ENCODE peak calls at places on chromosomes 2 and 18, in four cellular contexts. T is lower lobe of right lung, I is WTC11, R is epithelial cell of esophagus. K is an unnamed sample.

GRCh38 chr2:240906141-240906910 is at the start of gene CROCC2:
- DNase-seq in R (no peak), I (no peak), T (peak), K (no peak)

GRCh38 chr2:56133931-56134629 is 49.7 kb upstream of the CCDC85A start:
- DNase-seq in R (no peak), I (no peak), T (no peak), K (no peak)

GRCh38 chr2:85999131-85999831 is 106.4 kb downstream of the POLR1A start:
- DNase-seq in I (no peak), R (peak), T (no peak), K (no peak)

GRCh38 chr2:232779935-232780334 is 3.6 kb upstream of the KCNJ13 start:
- DNase-seq in T (no peak), R (no peak), I (no peak), K (no peak)

GRCh38 chr18:41936471-41937134 is 18.4 kb upstream of the PIK3C3 start:
- DNase-seq in T (no peak), R (no peak), I (no peak), K (no peak)

GRCh38 chr2:104444392-104444791 is 409.5 kb upstream of the POU3F3 start:
- DNase-seq in I (no peak), T (no peak), R (no peak), K (no peak)

GRCh38 chr2:10310489-10310888 is 7.8 kb downstream of the HPCAL1 start:
- DNase-seq in R (no peak), T (no peak), I (no peak), K (no peak)

GRCh38 chr18:42157420-42157819 is 202.4 kb downstream of the PIK3C3 start:
- DNase-seq in R (no peak), T (no peak), I (no peak), K (no peak)

GRCh38 chr2:164896634-164897033 is 55.0 kb upstream of the COBLL1 start:
- DNase-seq in T (no peak), R (peak), I (no peak), K (no peak)

GRCh38 chr2:3242747-3243369 is 134.8 kb downstream of the EIPR1 start:
- DNase-seq in R (no peak), I (no peak), T (no peak), K (no peak)

GRCh38 chr18:75110846-75111415 is 98.0 kb downstream of the PTGR3 start:
- DNase-seq in T (no peak), I (no peak), R (no peak), K (no peak)

GRCh38 chr18:37266290-37266689 is 299.3 kb downstream of the CELF4 start:
- DNase-seq in I (peak), T (no peak), R (no peak), K (no peak)

GRCh38 chr2:210537021-210537650 is 19.3 kb upstream of the CPS1 start:
- DNase-seq in R (no peak), T (no peak), I (no peak), K (no peak)

GRCh38 chr2:25305809-25306208 is 35.9 kb downstream of the DNMT3A start:
- DNase-seq in R (peak), T (no peak), I (no peak), K (peak)

GRCh38 chr2:11703700-11704099 is 33.7 kb upstream of the NTSR2 start:
- DNase-seq in T (no peak), I (no peak), R (peak), K (no peak)

GRCh38 chr2:172698041-172698863 is 37.4 kb upstream of the RAPGEF4 start:
- DNase-seq in R (peak), T (no peak), I (no peak), K (no peak)

GRCh38 chr2:216596234-216596985 is 36.8 kb upstream of the IGFBP2 start:
- DNase-seq in T (no peak), I (no peak), R (no peak), K (no peak)

GRCh38 chr2:64283641-64284371 is 139.6 kb upstream of the PELI1 start:
- DNase-seq in I (no peak), T (no peak), R (no peak), K (no peak)

GRCh38 chr2:206562375-206562774 is 79.9 kb upstream of the FAM237A start:
- DNase-seq in T (no peak), R (no peak), I (no peak), K (no peak)
- TF ChIP-seq CTCF in T (no peak), R (no peak), I (no peak), K (no peak)

GRCh38 chr2:69911985-69912563 is 2.8 kb upstream of the MXD1 start:
- DNase-seq in R (peak), T (no peak), I (no peak), K (no peak)

GRCh38 chr2:69917854-69918253 is 2.9 kb downstream of the MXD1 start:
- DNase-seq in R (peak), T (no peak), I (no peak), K (no peak)

GRCh38 chr2:69916151-69916550 is 1.2 kb downstream of the MXD1 start:
- DNase-seq in T (no peak), I (no peak), R (no peak), K (no peak)

GRCh38 chr2:69915050-69915945 is at the start of gene MXD1:
- DNase-seq in I (peak), T (peak), R (peak), K (no peak)

GRCh38 chr2:69914235-69915049 is 467 bp upstream of the MXD1 start:
- DNase-seq in T (peak), I (peak), R (peak), K (peak)
- TF ChIP-seq CTCF in T (peak), I (no peak), R (no peak), K (no peak)

GRCh38 chr2:70767699-70768584 is at the start of gene ADD2:
- DNase-seq in I (peak), T (peak), R (peak), K (peak)
- TF ChIP-seq CTCF in I (peak), T (peak), R (no peak), K (no peak)

GRCh38 chr2:20682166-20682565 is 15.2 kb downstream of the GDF7 start:
- DNase-seq in I (no peak), R (no peak), T (no peak), K (no peak)
- TF ChIP-seq CTCF in I (peak), R (peak), T (peak), K (peak)

DNA sequence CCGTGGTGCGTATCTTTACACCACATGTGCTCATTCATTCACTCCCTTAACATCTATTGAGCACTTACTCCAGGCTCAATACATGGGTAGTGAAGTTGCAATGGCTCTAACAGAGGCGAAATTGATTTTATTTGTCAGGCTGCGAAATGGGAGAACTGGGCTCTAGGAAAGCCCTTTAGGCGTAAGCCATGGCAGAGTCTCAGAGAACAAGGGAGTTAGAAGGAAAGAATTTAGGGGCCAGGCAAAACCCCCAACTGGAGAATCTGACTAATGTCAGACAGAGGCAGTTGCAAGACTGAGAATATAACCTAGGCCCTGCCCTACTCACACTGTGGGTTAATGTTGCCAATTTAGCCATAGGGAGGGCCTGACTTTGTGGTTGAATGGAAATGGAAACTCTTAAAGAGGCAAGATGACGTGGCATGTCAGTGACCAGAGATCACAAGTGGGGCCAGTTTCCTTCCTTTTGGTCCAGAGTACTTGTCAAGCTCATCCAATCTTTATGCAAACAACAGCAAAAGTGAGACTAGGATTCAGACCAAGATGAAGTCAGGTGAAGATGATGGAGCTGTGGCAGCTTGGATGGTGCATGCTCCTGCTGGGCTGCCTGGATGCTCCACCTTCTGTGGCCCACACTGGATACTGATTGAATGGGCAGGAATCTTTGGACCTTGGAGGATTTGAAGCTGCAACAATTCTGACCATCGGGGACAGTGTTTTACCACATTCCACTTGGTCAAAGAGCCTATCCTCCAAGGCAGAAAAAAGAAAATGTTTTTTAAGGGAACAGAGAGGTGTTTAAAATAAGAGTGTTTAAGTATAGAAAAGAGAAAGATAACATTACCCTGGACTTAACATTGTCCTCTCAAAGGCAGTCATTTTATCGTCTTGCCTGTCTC is 92.2 kb downstream of the CAPN13 start:
- DNase-seq in R (no peak), T (no peak), I (no peak), K (no peak)
- TF ChIP-seq CTCF in R (peak), T (no peak), I (no peak), K (no peak)

DNA sequence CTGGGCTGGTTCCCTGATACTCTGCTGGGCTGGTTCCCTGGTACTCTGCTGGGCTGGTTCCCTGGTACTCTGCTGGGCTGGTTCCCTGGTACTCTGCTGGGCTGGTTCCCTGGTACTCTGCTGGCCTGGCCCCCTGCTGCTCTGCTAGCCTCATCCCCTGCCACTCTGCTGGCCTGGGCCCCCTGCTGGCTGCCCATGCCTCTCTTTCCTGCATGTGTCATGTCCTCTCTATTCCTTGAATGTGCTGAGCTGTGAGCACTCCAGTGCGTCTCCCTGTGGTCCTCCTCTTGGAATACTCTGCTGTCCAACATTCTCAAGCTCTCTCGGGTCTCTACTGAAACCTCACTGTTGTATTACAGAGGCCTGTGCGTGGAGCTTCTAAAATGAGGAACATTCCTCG is 216.3 kb downstream of the RNF144A start:
- DNase-seq in I (peak), R (no peak), T (no peak), K (no peak)
- TF ChIP-seq CTCF in I (no peak), R (no peak), T (no peak), K (no peak)

K was measured in D721Med.